ENCODE peak calls at places on chromosomes 7 and 10, in nine cellular contexts. One of them, this sample, is unnamed. For H3K27me3, the result is how much of the 10 kb centered on the place peaks cover.

GRCh38 chr7:70630647-70631457 is 501.1 kb upstream of the GALNT17 start:
- DNase-seq in mesendoderm: no peak
- DNase-seq in CD8-positive, alpha-beta T cell: no peak
- DNase-seq in bronchial epithelial cell: no peak
- DNase-seq in cardiac muscle cell: peak
- DNase-seq in neural progenitor cell: peak
- DNase-seq in colonic mucosa: no peak
- DNase-seq in CD4-positive, alpha-beta memory T cell: no peak
- DNase-seq in upper lobe of right lung: no peak
- DNase-seq in this sample: no peak

GRCh38 chr7:136105191-136105590 is 128.0 kb upstream of the MTPN start:
- DNase-seq in mesendoderm: no peak
- DNase-seq in CD8-positive, alpha-beta T cell: no peak
- DNase-seq in bronchial epithelial cell: no peak
- DNase-seq in cardiac muscle cell: no peak
- DNase-seq in neural progenitor cell: no peak
- DNase-seq in colonic mucosa: no peak
- DNase-seq in CD4-positive, alpha-beta memory T cell: no peak
- DNase-seq in upper lobe of right lung: no peak
- DNase-seq in this sample: no peak

GRCh38 chr7:20588678-20589077 is 26.8 kb upstream of the ABCB5 start:
- DNase-seq in mesendoderm: no peak
- DNase-seq in CD8-positive, alpha-beta T cell: no peak
- DNase-seq in bronchial epithelial cell: no peak
- DNase-seq in cardiac muscle cell: no peak
- DNase-seq in neural progenitor cell: no peak
- DNase-seq in colonic mucosa: no peak
- DNase-seq in CD4-positive, alpha-beta memory T cell: no peak
- DNase-seq in upper lobe of right lung: no peak
- DNase-seq in this sample: no peak

GRCh38 chr10:118592675-118593330 is 2.6 kb downstream of the PRLHR start:
- DNase-seq in mesendoderm: no peak
- DNase-seq in CD8-positive, alpha-beta T cell: no peak
- DNase-seq in bronchial epithelial cell: no peak
- DNase-seq in cardiac muscle cell: no peak
- DNase-seq in neural progenitor cell: no peak
- DNase-seq in colonic mucosa: no peak
- DNase-seq in CD4-positive, alpha-beta memory T cell: no peak
- DNase-seq in upper lobe of right lung: no peak
- DNase-seq in this sample: no peak

GRCh38 chr10:122112625-122113160 is 123.7 kb downstream of the TACC2 start:
- DNase-seq in mesendoderm: peak
- DNase-seq in CD8-positive, alpha-beta T cell: no peak
- DNase-seq in bronchial epithelial cell: peak
- DNase-seq in cardiac muscle cell: peak
- DNase-seq in neural progenitor cell: peak
- DNase-seq in colonic mucosa: peak
- DNase-seq in CD4-positive, alpha-beta memory T cell: no peak
- DNase-seq in upper lobe of right lung: peak
- DNase-seq in this sample: no peak

GRCh38 chr7:69640216-69640615 is 41.9 kb downstream of the AUTS2 start:
- DNase-seq in mesendoderm: no peak
- DNase-seq in CD8-positive, alpha-beta T cell: no peak
- DNase-seq in bronchial epithelial cell: no peak
- DNase-seq in cardiac muscle cell: no peak
- DNase-seq in neural progenitor cell: peak
- DNase-seq in colonic mucosa: no peak
- DNase-seq in CD4-positive, alpha-beta memory T cell: no peak
- DNase-seq in upper lobe of right lung: no peak
- DNase-seq in this sample: no peak

GRCh38 chr7:23530901-23531793 is 634 bp downstream of the TRA2A start:
- DNase-seq in mesendoderm: peak
- DNase-seq in CD8-positive, alpha-beta T cell: peak
- DNase-seq in bronchial epithelial cell: peak
- DNase-seq in cardiac muscle cell: peak
- DNase-seq in neural progenitor cell: peak
- DNase-seq in colonic mucosa: peak
- DNase-seq in CD4-positive, alpha-beta memory T cell: peak
- DNase-seq in upper lobe of right lung: peak
- DNase-seq in this sample: no peak

GRCh38 chr10:122847782-122848604 is 2.3 kb upstream of the CUZD1 start:
- DNase-seq in mesendoderm: no peak
- DNase-seq in CD8-positive, alpha-beta T cell: no peak
- DNase-seq in bronchial epithelial cell: no peak
- DNase-seq in cardiac muscle cell: no peak
- DNase-seq in neural progenitor cell: no peak
- DNase-seq in colonic mucosa: no peak
- DNase-seq in CD4-positive, alpha-beta memory T cell: no peak
- DNase-seq in upper lobe of right lung: no peak
- DNase-seq in this sample: no peak

GRCh38 chr10:77177589-77177988 is 460.0 kb downstream of the KCNMA1 start:
- DNase-seq in mesendoderm: no peak
- DNase-seq in CD8-positive, alpha-beta T cell: no peak
- DNase-seq in bronchial epithelial cell: no peak
- DNase-seq in cardiac muscle cell: no peak
- DNase-seq in neural progenitor cell: no peak
- DNase-seq in colonic mucosa: no peak
- DNase-seq in CD4-positive, alpha-beta memory T cell: no peak
- DNase-seq in upper lobe of right lung: no peak
- DNase-seq in this sample: no peak

GRCh38 chr10:118669020-118669766 is 73.7 kb upstream of the PRLHR start:
- DNase-seq in mesendoderm: peak
- DNase-seq in CD8-positive, alpha-beta T cell: no peak
- DNase-seq in bronchial epithelial cell: no peak
- DNase-seq in cardiac muscle cell: peak
- DNase-seq in neural progenitor cell: peak
- DNase-seq in colonic mucosa: no peak
- DNase-seq in CD4-positive, alpha-beta memory T cell: peak
- DNase-seq in upper lobe of right lung: no peak
- DNase-seq in this sample: no peak

DNA sequence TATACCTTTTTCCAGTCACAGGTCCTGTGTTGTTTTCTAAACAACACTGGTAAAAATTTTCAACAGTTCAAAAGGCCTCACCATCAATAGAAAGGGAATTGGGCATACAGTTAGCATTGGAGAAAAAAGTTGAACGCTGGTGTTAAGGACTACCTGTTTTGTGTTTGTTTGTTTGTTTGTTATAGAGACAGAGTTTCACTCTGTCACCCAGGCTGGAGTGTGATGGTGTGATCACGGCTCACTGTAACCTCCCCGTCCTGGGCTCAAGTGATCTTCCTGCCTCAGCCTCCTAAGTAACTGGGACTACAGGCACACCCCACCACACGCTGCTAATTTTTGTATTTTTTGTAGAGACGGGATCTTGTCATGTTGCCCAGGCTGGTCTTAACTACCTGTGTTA is 306.1 kb downstream of the PRPF18 start:
- DNase-seq in mesendoderm: peak
- DNase-seq in CD8-positive, alpha-beta T cell: no peak
- DNase-seq in bronchial epithelial cell: no peak
- DNase-seq in cardiac muscle cell: no peak
- DNase-seq in neural progenitor cell: no peak
- DNase-seq in colonic mucosa: no peak
- DNase-seq in CD4-positive, alpha-beta memory T cell: no peak
- DNase-seq in upper lobe of right lung: no peak
- DNase-seq in this sample: no peak
- H3K27me3 ChIP-seq in mesendoderm: under half
- H3K27me3 ChIP-seq in CD8-positive, alpha-beta T cell: under half
- H3K27me3 ChIP-seq in bronchial epithelial cell: under half
- H3K27me3 ChIP-seq in cardiac muscle cell: under half
- H3K27me3 ChIP-seq in neural progenitor cell: under half
- H3K27me3 ChIP-seq in colonic mucosa: under half
- H3K27me3 ChIP-seq in CD4-positive, alpha-beta memory T cell: under half
- H3K27me3 ChIP-seq in upper lobe of right lung: under half
- H3K27me3 ChIP-seq in this sample: under half

DNA sequence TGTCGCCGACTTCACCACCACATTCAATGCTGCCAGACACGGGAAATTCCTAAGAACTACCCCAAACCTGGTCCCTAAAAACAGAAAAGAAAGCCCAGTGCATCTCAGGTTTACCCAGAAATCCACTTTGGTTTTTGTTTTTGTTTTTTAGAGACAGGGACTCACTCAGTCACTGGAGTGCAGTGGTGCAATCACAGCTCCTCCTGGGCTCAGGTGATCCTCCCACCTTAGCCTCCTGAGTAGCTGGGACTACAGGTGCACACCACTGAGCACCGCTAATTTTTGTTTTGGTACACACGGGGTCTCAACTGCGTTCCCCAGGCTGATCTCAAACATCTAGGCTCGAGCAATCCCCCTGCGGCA is 22.8 kb downstream of the MAD1L1 start:
- DNase-seq in mesendoderm: no peak
- DNase-seq in CD8-positive, alpha-beta T cell: no peak
- DNase-seq in bronchial epithelial cell: no peak
- DNase-seq in cardiac muscle cell: no peak
- DNase-seq in neural progenitor cell: no peak
- DNase-seq in colonic mucosa: no peak
- DNase-seq in CD4-positive, alpha-beta memory T cell: no peak
- DNase-seq in upper lobe of right lung: peak
- DNase-seq in this sample: no peak
- H3K27me3 ChIP-seq in mesendoderm: under half
- H3K27me3 ChIP-seq in CD8-positive, alpha-beta T cell: under half
- H3K27me3 ChIP-seq in bronchial epithelial cell: under half
- H3K27me3 ChIP-seq in cardiac muscle cell: under half
- H3K27me3 ChIP-seq in neural progenitor cell: under half
- H3K27me3 ChIP-seq in colonic mucosa: under half
- H3K27me3 ChIP-seq in CD4-positive, alpha-beta memory T cell: under half
- H3K27me3 ChIP-seq in upper lobe of right lung: under half
- H3K27me3 ChIP-seq in this sample: under half

DNA sequence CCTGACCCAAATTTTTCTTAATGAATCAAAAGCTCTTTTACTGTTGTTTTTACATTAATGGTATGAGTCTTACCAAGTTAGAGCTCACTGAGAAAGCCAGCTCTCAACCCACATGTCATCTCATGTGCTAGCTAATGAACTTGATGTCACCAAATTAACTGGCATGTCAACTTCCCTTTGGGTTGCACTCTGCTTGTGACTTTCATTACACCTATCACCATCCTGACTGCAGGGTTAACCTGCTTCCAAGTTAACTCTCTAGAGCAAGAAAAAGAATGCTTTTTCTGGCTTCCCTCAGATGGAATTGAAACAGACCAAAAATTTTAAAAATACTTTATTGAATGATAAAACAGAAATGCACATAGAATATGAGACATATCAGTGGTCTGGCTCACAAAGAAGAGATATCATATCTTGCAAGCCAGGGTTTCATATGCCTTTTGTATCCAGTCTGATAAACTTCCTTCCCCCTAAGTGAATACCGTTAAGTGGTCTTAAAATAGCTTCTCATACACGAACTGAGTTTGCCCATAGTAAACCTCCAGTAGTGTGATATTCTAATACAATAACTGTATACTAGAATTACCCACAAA is 42.9 kb upstream of the TRIM24 start:
- DNase-seq in mesendoderm: no peak
- DNase-seq in CD8-positive, alpha-beta T cell: no peak
- DNase-seq in bronchial epithelial cell: no peak
- DNase-seq in cardiac muscle cell: no peak
- DNase-seq in neural progenitor cell: no peak
- DNase-seq in colonic mucosa: no peak
- DNase-seq in CD4-positive, alpha-beta memory T cell: no peak
- DNase-seq in upper lobe of right lung: no peak
- DNase-seq in this sample: no peak
- H3K27me3 ChIP-seq in mesendoderm: under half
- H3K27me3 ChIP-seq in CD8-positive, alpha-beta T cell: under half
- H3K27me3 ChIP-seq in bronchial epithelial cell: under half
- H3K27me3 ChIP-seq in cardiac muscle cell: under half
- H3K27me3 ChIP-seq in neural progenitor cell: under half
- H3K27me3 ChIP-seq in colonic mucosa: under half
- H3K27me3 ChIP-seq in CD4-positive, alpha-beta memory T cell: under half
- H3K27me3 ChIP-seq in upper lobe of right lung: under half
- H3K27me3 ChIP-seq in this sample: under half

DNA sequence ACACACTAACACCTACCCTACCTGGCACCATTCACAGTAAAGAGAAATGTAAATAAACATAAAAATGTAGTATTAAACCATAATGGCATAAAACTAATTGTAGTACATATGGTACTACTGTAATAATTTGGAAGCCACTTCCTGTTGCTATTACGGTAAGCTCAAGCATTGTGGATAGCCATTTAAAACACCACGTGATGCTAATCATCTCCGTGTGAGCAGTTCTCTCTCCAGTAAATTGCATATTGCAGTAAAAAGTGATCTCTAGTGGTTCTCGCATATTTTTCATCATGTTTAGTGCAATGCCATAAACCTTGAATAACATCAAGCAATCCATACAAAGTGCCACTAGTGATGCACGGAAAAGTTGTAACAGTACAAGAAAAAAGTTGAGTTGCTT is 75.4 kb downstream of the CFTR start:
- DNase-seq in mesendoderm: no peak
- DNase-seq in CD8-positive, alpha-beta T cell: no peak
- DNase-seq in bronchial epithelial cell: no peak
- DNase-seq in cardiac muscle cell: no peak
- DNase-seq in neural progenitor cell: no peak
- DNase-seq in colonic mucosa: no peak
- DNase-seq in CD4-positive, alpha-beta memory T cell: no peak
- DNase-seq in upper lobe of right lung: no peak
- DNase-seq in this sample: no peak
- H3K27me3 ChIP-seq in mesendoderm: under half
- H3K27me3 ChIP-seq in CD8-positive, alpha-beta T cell: under half
- H3K27me3 ChIP-seq in bronchial epithelial cell: under half
- H3K27me3 ChIP-seq in cardiac muscle cell: under half
- H3K27me3 ChIP-seq in neural progenitor cell: under half
- H3K27me3 ChIP-seq in colonic mucosa: under half
- H3K27me3 ChIP-seq in CD4-positive, alpha-beta memory T cell: under half
- H3K27me3 ChIP-seq in upper lobe of right lung: under half
- H3K27me3 ChIP-seq in this sample: under half